ENCODE peak calls at places on chromosomes 5 and 9, in nine cellular contexts. F is lower lobe of right lung, J is HepG2, R is psoas muscle, S is epithelial cell of esophagus, C is fibroblast of mammary gland, T is hepatocyte, B is adrenal gland, Q is endodermal cell. K is an unnamed sample.

GRCh38 chr9:124840300-124840833 is 12.9 kb upstream of the WDR38 start:
- DNase-seq in R (peak), J (peak), C (no peak), F (no peak), S (no peak), T (peak), B (no peak), Q (peak), K (no peak)

GRCh38 chr9:138044485-138045383 is 167.2 kb downstream of the CACNA1B start:
- DNase-seq in C (no peak), T (no peak), J (no peak), R (no peak), F (no peak), Q (no peak), B (peak), S (no peak), K (no peak)

GRCh38 chr5:142601432-142601831 is 84.5 kb downstream of the FGF1 start:
- DNase-seq in B (no peak), S (no peak), R (no peak), T (no peak), F (no peak), Q (peak), J (no peak), C (no peak), K (no peak)

GRCh38 chr5:72363146-72363802 is 43.1 kb downstream of the PTCD2 start:
- DNase-seq in T (no peak), F (no peak), Q (peak), B (no peak), R (no peak), C (peak), J (no peak), S (peak), K (peak)

GRCh38 chr9:73200694-73201432 is 49.2 kb downstream of the ANXA1 start:
- DNase-seq in F (no peak), T (peak), B (no peak), S (peak), Q (no peak), J (peak), C (peak), R (no peak), K (peak)

GRCh38 chr5:74693176-74693575 is 8.1 kb downstream of the HEXB start:
- DNase-seq in T (no peak), R (no peak), C (peak), B (no peak), S (peak), F (no peak), Q (no peak), J (no peak), K (peak)

GRCh38 chr9:111831371-111832108 is 36.8 kb upstream of the SHOC1 start:
- DNase-seq in S (peak), R (no peak), T (no peak), J (no peak), C (no peak), B (no peak), F (no peak), Q (no peak), K (peak)

GRCh38 chr5:158722940-158723339 is 376.8 kb downstream of the EBF1 start:
- DNase-seq in J (no peak), B (no peak), R (no peak), C (no peak), Q (peak), S (no peak), T (no peak), F (no peak), K (no peak)

GRCh38 chr5:105163547-105163946 is 1601.0 kb upstream of the NUDT12 start:
- DNase-seq in C (no peak), S (no peak), Q (no peak), B (no peak), T (no peak), J (no peak), R (no peak), F (no peak), K (no peak)

GRCh38 chr5:133799556-133799955 is 168.9 kb downstream of the C5orf15 start:
- DNase-seq in S (no peak), J (no peak), T (no peak), B (no peak), Q (no peak), F (no peak), R (no peak), C (no peak), K (no peak)

GRCh38 chr5:7897014-7897600 is 28.2 kb downstream of the MTRR start:
- DNase-seq in C (peak), F (no peak), S (peak), J (peak), T (peak), R (no peak), Q (peak), B (no peak), K (peak)

GRCh38 chr5:146722361-146722779 is 156.2 kb downstream of the PPP2R2B start:
- DNase-seq in B (no peak), C (peak), R (no peak), J (no peak), S (peak), F (no peak), Q (no peak), T (peak), K (peak)

GRCh38 chr5:94621763-94622162 is 3.3 kb downstream of the SLF1 start:
- DNase-seq in S (no peak), C (no peak), B (no peak), J (no peak), Q (no peak), R (no peak), F (no peak), T (no peak), K (no peak)

GRCh38 chr5:115571441-115571878 is 26.9 kb upstream of the FEM1C start:
- DNase-seq in C (no peak), S (no peak), B (no peak), J (no peak), F (no peak), R (no peak), Q (peak), T (no peak), K (no peak)

GRCh38 chr9:114301798-114302565 is 20.9 kb upstream of the ORM1 start:
- DNase-seq in F (peak), Q (no peak), S (no peak), B (peak), R (no peak), C (no peak), T (no peak), J (no peak), K (no peak)

GRCh38 chr9:88433583-88434240 is 45.5 kb downstream of the SPIN1 start:
- DNase-seq in F (no peak), B (no peak), J (no peak), R (no peak), T (no peak), C (peak), Q (no peak), S (no peak), K (peak)

GRCh38 chr5:126433708-126434107 is 10.5 kb downstream of the GRAMD2B start:
- DNase-seq in B (no peak), F (no peak), T (no peak), R (no peak), Q (no peak), J (no peak), S (peak), C (peak), K (peak)

GRCh38 chr5:132877938-132878337 is 4.5 kb downstream of the LEAP2 start:
- DNase-seq in J (no peak), R (no peak), Q (no peak), T (peak), F (no peak), C (no peak), S (peak), B (no peak), K (no peak)

GRCh38 chr5:23014251-23014650 is 161.1 kb upstream of the CDH12 start:
- DNase-seq in B (no peak), T (no peak), Q (no peak), C (no peak), R (no peak), F (no peak), J (no peak), S (no peak), K (no peak)

GRCh38 chr9:133130721-133131244 is 9.7 kb upstream of the RALGDS start:
- DNase-seq in J (no peak), B (no peak), Q (no peak), F (no peak), C (no peak), T (no peak), S (no peak), R (no peak), K (no peak)

GRCh38 chr9:121699271-121700164 is 48.1 kb downstream of the DAB2IP start:
- DNase-seq in J (no peak), F (peak), T (peak), S (peak), C (peak), R (peak), B (peak), Q (peak), K (no peak)

GRCh38 chr9:85703398-85703797 is 38.4 kb downstream of the AGTPBP1 start:
- DNase-seq in R (no peak), S (no peak), J (no peak), F (no peak), Q (no peak), T (no peak), C (peak), B (no peak), K (no peak)

GRCh38 chr5:157731272-157732129 is at the start of gene THG1L:
- DNase-seq in S (peak), C (peak), J (peak), F (peak), Q (peak), B (peak), R (peak), T (peak), K (peak)

GRCh38 chr9:34891386-34891785 is 66.7 kb upstream of the PHF24 start:
- DNase-seq in S (peak), F (no peak), R (no peak), B (no peak), T (no peak), J (no peak), C (peak), Q (no peak), K (peak)

GRCh38 chr9:134181648-134182034 is 17.3 kb upstream of the RNU6ATAC start:
- DNase-seq in Q (peak), B (peak), S (no peak), C (no peak), J (no peak), R (peak), F (no peak), T (no peak), K (no peak)

GRCh38 chr9:4366649-4367330 is 66.9 kb upstream of the GLIS3 start:
- DNase-seq in S (peak), J (peak), B (peak), T (peak), R (no peak), F (no peak), C (peak), Q (peak), K (peak)

GRCh38 chr5:141641634-141642278 is 5.0 kb downstream of the RELL2 start:
- DNase-seq in Q (no peak), T (peak), R (no peak), S (peak), F (no peak), J (no peak), B (no peak), C (peak), K (peak)

GRCh38 chr9:2570615-2571479 is 50.7 kb upstream of the VLDLR start:
- DNase-seq in S (peak), R (peak), B (peak), T (peak), C (peak), J (peak), F (peak), Q (no peak), K (peak)

GRCh38 chr9:3549243-3549642 is 23.4 kb upstream of the RFX3 start:
- DNase-seq in B (no peak), Q (no peak), F (no peak), S (no peak), T (no peak), C (no peak), J (no peak), R (no peak), K (no peak)

GRCh38 chr9:34612788-34613390 is 992 bp upstream of the RPP25L start:
- DNase-seq in T (peak), Q (peak), F (peak), B (peak), S (peak), R (peak), J (peak), C (peak), K (peak)

GRCh38 chr5:111707624-111708165 is 49.3 kb downstream of the NREP start:
- DNase-seq in S (peak), T (no peak), C (no peak), J (no peak), R (no peak), F (no peak), B (no peak), Q (no peak), K (peak)

DNA sequence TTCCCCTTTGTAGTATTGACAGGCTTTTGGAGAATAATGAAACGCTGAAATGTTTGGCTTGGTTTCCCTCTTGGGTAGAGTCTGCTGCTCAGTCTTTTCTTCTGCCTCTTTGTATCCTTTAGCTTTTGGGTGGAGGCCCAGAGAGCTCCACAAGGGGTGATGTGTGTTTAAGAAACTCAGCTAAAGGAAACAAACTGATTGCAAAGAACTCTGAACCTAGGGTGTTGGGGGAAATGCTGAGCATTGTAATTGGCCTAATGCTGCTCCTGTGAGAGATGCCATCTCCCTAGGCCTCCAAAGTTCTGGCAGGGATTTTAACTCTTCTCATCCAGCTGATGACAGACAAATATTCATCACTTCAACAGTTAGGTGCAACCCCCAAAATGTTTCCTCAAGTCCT is 30.7 kb upstream of the ZSWIM6 start:
- DNase-seq in S (no peak), F (no peak), Q (no peak), T (no peak), R (no peak), B (no peak), C (peak), J (no peak), K (no peak)
- H3K4me3 ChIP-seq in S (no peak), F (no peak), Q (no peak), T (no peak), R (no peak), B (no peak), C (no peak), J (no peak), K (no peak)

GRCh38 chr5:136891601-136892000 is 526.3 kb upstream of the TRPC7 start:
- DNase-seq in Q (no peak), S (no peak), C (no peak), J (no peak), T (no peak), F (no peak), B (no peak), R (no peak), K (no peak)
- TF ChIP-seq CTCF in Q (no peak), S (no peak), C (no peak), J (no peak), T (no peak), F (no peak), B (no peak), R (no peak), K (no peak)

GRCh38 chr9:75889977-75890540 is 414 bp upstream of the PCSK5 start:
- DNase-seq in Q (peak), F (no peak), S (peak), R (peak), J (no peak), B (peak), T (peak), C (peak), K (peak)
- H3K4me3 ChIP-seq in Q (peak), F (peak), S (peak), R (peak), J (peak), B (peak), T (peak), C (peak), K (peak)

GRCh38 chr9:95025213-95026170 is 292.0 kb downstream of the FANCC start:
- DNase-seq in B (peak), S (no peak), Q (no peak), C (peak), R (peak), T (peak), F (peak), J (peak), K (no peak)
- TF ChIP-seq CTCF in B (peak), S (peak), Q (peak), C (peak), R (peak), T (peak), F (peak), J (peak), K (peak)

GRCh38 chr5:138601444-138601843 is 26.2 kb upstream of the HSPA9 start:
- DNase-seq in B (peak), S (peak), F (no peak), R (no peak), T (peak), C (peak), J (no peak), Q (no peak), K (peak)

GRCh38 chr5:138603521-138603920 is 28.3 kb upstream of the HSPA9 start:
- DNase-seq in S (peak), B (no peak), T (peak), J (no peak), R (no peak), C (no peak), Q (no peak), F (no peak), K (peak)

GRCh38 chr5:138605254-138605972 is 30.2 kb upstream of the HSPA9 start:
- DNase-seq in S (no peak), C (no peak), J (no peak), B (no peak), F (no peak), T (no peak), R (no peak), Q (no peak), K (no peak)

GRCh38 chr5:138604176-138604785 is 29.1 kb upstream of the HSPA9 start:
- DNase-seq in C (no peak), T (no peak), J (no peak), R (no peak), S (no peak), B (no peak), F (no peak), Q (no peak), K (no peak)

GRCh38 chr5:138602371-138603000 is 27.3 kb upstream of the HSPA9 start:
- DNase-seq in C (no peak), R (no peak), B (no peak), F (no peak), S (no peak), J (no peak), T (no peak), Q (no peak), K (no peak)
- H3K4me3 ChIP-seq in C (no peak), R (no peak), B (no peak), F (no peak), S (no peak), J (no peak), T (no peak), Q (no peak), K (no peak)

GRCh38 chr9:22102347-22103053 is 93.4 kb upstream of the CDKN2B start:
- DNase-seq in F (no peak), S (peak), Q (no peak), R (no peak), T (no peak), J (no peak), C (no peak), B (no peak), K (peak)

GRCh38 chr9:22097712-22098111 is 88.6 kb upstream of the CDKN2B start:
- DNase-seq in B (peak), Q (no peak), R (no peak), T (peak), J (no peak), F (no peak), S (peak), C (peak), K (peak)

GRCh38 chr9:22098636-22099332 is 89.7 kb upstream of the CDKN2B start:
- DNase-seq in F (no peak), S (no peak), C (peak), R (no peak), T (peak), Q (no peak), B (no peak), J (no peak), K (no peak)

GRCh38 chr9:22103650-22104575 is 94.8 kb upstream of the CDKN2B start:
- DNase-seq in B (no peak), F (no peak), J (no peak), T (no peak), Q (no peak), C (peak), R (no peak), S (peak), K (peak)

GRCh38 chr9:22100626-22101025 is 91.5 kb upstream of the CDKN2B start:
- DNase-seq in R (no peak), J (no peak), T (no peak), F (no peak), C (no peak), S (no peak), B (no peak), Q (no peak), K (no peak)
- TF ChIP-seq CTCF in R (no peak), J (no peak), T (no peak), F (no peak), C (peak), S (peak), B (peak), Q (peak), K (no peak)

GRCh38 chr9:36877239-36877638 is 156.8 kb downstream of the PAX5 start:
- DNase-seq in S (no peak), B (no peak), R (no peak), J (no peak), F (no peak), Q (no peak), C (no peak), T (no peak), K (no peak)
- H3K4me3 ChIP-seq in S (no peak), B (no peak), R (no peak), J (no peak), F (no peak), Q (no peak), C (no peak), T (no peak), K (no peak)

GRCh38 chr9:136267261-136268111 is 21.9 kb upstream of the QSOX2 start:
- DNase-seq in F (peak), B (peak), J (peak), T (peak), S (peak), Q (peak), R (peak), C (peak), K (peak)
- TF ChIP-seq CTCF in F (peak), B (peak), J (peak), T (peak), S (peak), Q (no peak), R (no peak), C (peak), K (peak)

GRCh38 chr5:177497011-177497296 is 450 bp downstream of the PDLIM7 start:
- DNase-seq in R (no peak), B (no peak), T (no peak), C (no peak), Q (no peak), F (no peak), J (no peak), S (no peak), K (no peak)

GRCh38 chr5:177499842-177500241 is 2.4 kb upstream of the PDLIM7 start:
- DNase-seq in C (no peak), B (no peak), R (no peak), J (no peak), F (no peak), T (no peak), Q (no peak), S (no peak), K (no peak)

GRCh38 chr5:177497297-177498012 is at the start of gene PDLIM7:
- DNase-seq in J (peak), Q (peak), F (peak), S (peak), T (peak), R (peak), C (peak), B (peak), K (peak)

GRCh38 chr5:177496111-177497010 is 1.0 kb downstream of the PDLIM7 start:
- DNase-seq in J (peak), C (peak), R (peak), B (peak), F (no peak), T (peak), Q (peak), S (peak), K (peak)

DNA sequence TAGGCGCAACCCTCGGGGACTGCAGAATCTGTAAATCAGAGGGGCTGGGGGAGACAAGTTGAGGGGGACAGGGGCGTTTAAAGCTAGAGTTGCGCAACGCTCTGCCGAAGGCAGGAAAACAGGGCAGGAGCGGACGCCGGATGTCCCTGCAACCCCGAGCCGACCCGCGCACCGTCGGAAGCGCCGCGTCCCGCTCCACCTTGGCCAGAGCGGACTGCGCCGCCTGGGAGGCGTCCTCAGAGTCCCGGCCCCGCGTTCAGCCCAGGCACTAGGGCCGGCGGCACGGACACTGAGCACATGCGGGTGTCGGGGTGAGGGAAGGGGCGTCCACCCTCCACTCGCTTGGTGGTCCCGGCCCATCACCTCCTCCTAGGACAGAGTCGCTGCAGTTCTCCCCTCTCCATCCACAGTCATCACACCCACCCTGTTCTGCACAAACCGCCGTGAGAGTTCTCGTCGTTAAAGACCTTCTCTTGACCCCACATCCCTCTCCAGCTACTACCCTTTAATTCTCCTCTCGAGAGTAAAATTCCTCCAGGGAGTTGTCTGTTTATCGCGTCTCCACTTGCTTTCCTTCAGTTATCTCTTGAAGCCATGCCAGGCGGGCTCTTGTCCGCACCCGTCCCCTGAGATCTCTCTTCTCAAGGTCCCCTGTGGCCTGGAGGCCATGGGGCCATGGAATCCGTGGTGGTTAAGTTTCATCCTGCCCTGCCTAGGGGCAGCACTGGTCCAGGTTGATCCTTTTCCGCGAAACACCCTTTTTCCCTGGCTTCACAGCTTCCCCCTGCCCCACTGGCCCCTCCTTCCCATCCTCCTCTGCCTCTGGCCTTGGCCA is 826 bp upstream of the PDLIM7 start:
- DNase-seq in Q (peak), C (no peak), B (peak), J (peak), S (peak), F (no peak), R (peak), T (peak), K (no peak)
- H3K4me3 ChIP-seq in Q (peak), C (peak), B (no peak), J (peak), S (peak), F (peak), R (peak), T (peak), K (peak)

K was measured in bronchial epithelial cell.